ENCODE peak calls at places on chromosomes 5 and 9, in eight cellular contexts. G is CD8-positive, alpha-beta T cell; Q is iPS DF 6.9; D is effector memory CD4-positive, alpha-beta T cell; W is CD4-positive, alpha-beta memory T cell; L is body of pancreas; N is neuronal stem cell; P is endothelial cell of umbilical vein. M is an unnamed sample. For H3K27me3, the result is how much of the 10 kb centered on the place peaks cover.

GRCh38 chr5:56561-57290 is 35.2 kb upstream of the PLEKHG4B start:
- DNase-seq in L (no peak), N (peak), G (no peak), W (peak), Q (no peak), D (no peak), P (no peak), M (peak)

GRCh38 chr9:116208417-116209232 is 55.0 kb downstream of the PAPPA start:
- DNase-seq in L (no peak), N (no peak), G (no peak), Q (no peak), P (no peak), W (no peak), D (no peak), M (no peak)

GRCh38 chr9:125495137-125496119 is 211.6 kb downstream of the MAPKAP1 start:
- DNase-seq in L (no peak), P (no peak), W (no peak), N (no peak), Q (no peak), D (no peak), G (no peak), M (no peak)

GRCh38 chr5:55035480-55035879 is 11.4 kb downstream of the GZMK start:
- DNase-seq in L (no peak), N (no peak), G (no peak), Q (no peak), P (no peak), W (no peak), D (no peak), M (no peak)

GRCh38 chr9:36802171-36802920 is 229.7 kb downstream of the MELK start:
- DNase-seq in P (no peak), G (no peak), N (no peak), Q (no peak), W (no peak), L (no peak), D (no peak), M (no peak)

GRCh38 chr9:95092321-95093072 is 225.0 kb downstream of the FANCC start:
- DNase-seq in D (no peak), G (no peak), W (no peak), Q (no peak), N (peak), P (peak), L (peak), M (no peak)

GRCh38 chr9:92278117-92278516 is 15.4 kb downstream of the IARS1 start:
- DNase-seq in N (no peak), P (no peak), G (no peak), W (no peak), L (no peak), D (no peak), Q (no peak), M (no peak)

GRCh38 chr5:169142264-169142970 is 158.5 kb downstream of the SLIT3 start:
- DNase-seq in G (no peak), Q (no peak), D (no peak), P (no peak), N (no peak), L (peak), W (no peak), M (no peak)

GRCh38 chr5:168658394-168658793 is 79.2 kb upstream of the PANK3 start:
- DNase-seq in Q (no peak), L (no peak), W (no peak), D (no peak), P (no peak), N (no peak), G (no peak), M (no peak)

GRCh38 chr9:137421838-137422667 is 909 bp downstream of the EXD3 start:
- DNase-seq in N (no peak), P (no peak), D (no peak), Q (no peak), L (no peak), W (no peak), G (no peak), M (no peak)

GRCh38 chr5:180804129-180804601 is 1.6 kb upstream of the MGAT1 start:
- DNase-seq in W (no peak), N (no peak), L (no peak), G (peak), P (no peak), D (no peak), Q (no peak), M (no peak)

GRCh38 chr9:38066907-38067610 is 2.0 kb downstream of the SHB start:
- DNase-seq in N (no peak), L (peak), Q (no peak), D (no peak), G (peak), W (no peak), P (peak), M (peak)

DNA sequence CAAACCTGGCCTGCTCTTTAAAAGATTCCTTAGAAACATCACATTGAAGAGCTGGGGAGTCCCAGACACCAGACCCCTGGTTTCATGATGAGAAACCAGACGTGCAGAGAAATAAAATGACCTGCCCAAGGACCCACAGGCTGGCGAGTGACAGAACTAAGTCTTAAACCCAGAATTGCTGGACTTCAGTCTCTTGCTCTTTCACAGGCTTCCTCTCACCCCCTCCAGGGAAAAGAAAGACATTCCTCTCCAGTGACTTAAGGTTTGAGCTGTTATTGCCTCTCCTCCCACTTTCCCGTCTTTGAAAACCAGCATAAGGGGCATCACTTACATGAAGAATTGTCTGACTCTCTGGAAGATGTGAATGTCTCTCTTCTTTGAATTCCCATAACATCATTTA is 535.2 kb downstream of the IRX1 start:
- DNase-seq in Q (no peak), N (no peak), D (no peak), G (no peak), L (no peak), W (no peak), P (no peak), M (no peak)
- H3K27me3 ChIP-seq in Q (under half), N (under half), D (under half), G (under half), L (under half), W (under half), P (under half), M (under half)

DNA sequence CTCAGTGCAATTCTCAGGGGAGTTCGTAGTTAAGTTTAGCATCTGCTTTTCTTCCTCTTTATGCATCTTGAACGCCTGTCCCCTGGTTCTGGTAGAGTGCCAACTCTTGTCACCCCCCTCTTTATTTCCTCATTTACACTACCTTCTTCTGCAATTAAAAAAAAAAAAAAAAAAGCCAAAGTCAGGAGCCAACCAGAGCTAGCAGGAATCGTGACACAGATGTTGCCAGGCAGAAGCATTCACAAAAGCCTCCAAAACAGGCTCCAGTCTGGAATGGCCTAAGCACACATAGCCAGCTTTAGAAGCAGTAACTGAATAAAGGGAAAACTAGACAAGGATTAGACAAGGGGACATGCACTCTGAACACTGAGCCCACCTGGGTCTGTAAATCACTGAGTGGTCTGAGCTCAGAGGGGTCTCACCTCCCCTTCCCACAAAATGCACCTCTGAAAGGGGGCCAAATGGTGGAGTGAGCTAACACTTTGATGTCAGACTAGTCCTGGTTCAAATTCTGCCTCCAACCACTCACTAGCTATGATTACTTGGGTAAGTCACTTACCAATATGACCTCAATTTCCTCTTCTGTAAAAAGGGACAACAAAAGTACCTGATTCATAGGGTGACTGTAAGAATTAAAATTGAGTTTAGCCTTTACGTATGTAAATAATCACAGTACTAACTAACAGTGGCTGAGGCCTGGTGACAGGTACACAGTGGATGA is 2.0 kb downstream of the CD74 start:
- DNase-seq in N (peak), P (peak), Q (no peak), G (peak), D (peak), W (peak), L (peak), M (peak)
- H3K27ac ChIP-seq in N (no peak), P (no peak), Q (no peak), G (peak), D (peak), W (peak), L (peak), M (peak)

GRCh38 chr9:85731128-85731630 is 10.6 kb downstream of the AGTPBP1 start:
- DNase-seq in D (no peak), L (no peak), P (no peak), N (no peak), W (no peak), G (no peak), Q (no peak), M (no peak)
- H3K27me3 ChIP-seq in D (under half), L (under half), P (under half), N (under half), W (under half), G (under half), Q (under half), M (under half)

DNA sequence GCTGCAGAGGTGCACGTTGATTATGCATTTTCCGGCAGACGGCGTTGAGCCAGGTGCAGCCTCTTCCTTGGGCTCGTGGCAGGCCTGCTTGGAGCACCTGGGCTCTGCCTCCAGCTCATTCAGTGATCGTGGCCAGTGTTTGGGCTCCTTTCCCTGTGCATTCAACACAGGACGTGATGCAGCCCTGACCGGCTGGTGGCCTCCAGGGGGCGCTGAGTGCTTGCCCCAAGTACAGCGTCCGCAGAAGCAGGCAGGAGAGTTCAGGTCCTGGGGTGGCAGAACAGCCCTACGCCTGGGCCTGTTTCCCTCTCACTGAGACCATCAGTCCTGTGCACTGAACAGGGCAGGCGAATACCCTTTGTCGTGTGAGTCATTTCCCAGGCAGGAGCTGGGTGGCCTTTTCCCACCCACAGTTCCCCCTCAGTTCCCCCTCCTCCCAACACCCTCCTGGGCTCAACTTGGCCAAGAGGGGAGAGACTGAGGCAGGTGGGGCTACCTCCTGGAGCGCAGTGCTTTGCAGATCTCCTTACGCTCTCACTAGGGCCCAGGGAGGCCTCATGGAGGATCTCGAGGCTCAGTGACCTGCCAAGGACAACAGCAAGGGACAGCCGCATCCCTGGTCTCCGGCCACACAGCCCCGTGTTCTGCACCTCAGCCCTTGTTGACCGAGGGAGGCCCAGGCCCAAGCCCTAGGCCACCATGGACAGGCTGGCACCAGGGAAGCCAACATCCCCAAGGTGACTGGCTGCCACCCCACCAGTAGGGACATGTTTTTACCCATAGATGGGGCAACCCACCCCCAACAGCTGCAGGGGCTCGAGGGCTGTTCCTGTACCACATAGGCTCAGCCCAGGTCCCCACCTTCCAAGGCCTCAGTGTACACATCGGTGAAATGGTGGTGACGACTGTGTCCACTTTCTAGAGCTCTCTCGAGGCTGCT is 52.9 kb downstream of the LRSAM1 start:
- DNase-seq in P (peak), L (peak), D (peak), Q (peak), N (peak), G (peak), W (peak), M (peak)
- H3K27ac ChIP-seq in P (no peak), L (no peak), D (no peak), Q (no peak), N (no peak), G (no peak), W (no peak), M (no peak)

M was measured in naive thymus-derived CD4-positive, alpha-beta T cell.